ENCODE peak calls at places on chromosome 12, in ten cellular contexts. One of them, this sample, is unnamed.

GRCh38 chr12:119704065-119704747 is 36.3 kb downstream of the PRKAB1 start:
- DNase-seq in AG08395: peak
- DNase-seq in stimulated activated CD8-positive, alpha-beta memory T cell treated with anti-CD3 and anti-CD28 coated beads, Interleukin-4, amount 100 ng/mL, for 1 hour: no peak
- DNase-seq in activated CD4-positive, alpha-beta T cell treated with anti-CD3 and anti-CD28 coated beads, Interleukin-2, amount 50 U/mL, for 1 hour: no peak
- DNase-seq in kidney glomerular epithelial cell: no peak
- DNase-seq in Jurkat, Clone E6-1: no peak
- DNase-seq in T-helper 1 cell: no peak
- DNase-seq in B cell: no peak
- DNase-seq in right lobe of liver: no peak
- DNase-seq in fibroblast of mammary gland: peak
- DNase-seq in this sample: no peak

GRCh38 chr12:128817115-128818015 is 6.4 kb downstream of the SLC15A4 start:
- DNase-seq in AG08395: peak
- DNase-seq in stimulated activated CD8-positive, alpha-beta memory T cell treated with anti-CD3 and anti-CD28 coated beads, Interleukin-4, amount 100 ng/mL, for 1 hour: no peak
- DNase-seq in activated CD4-positive, alpha-beta T cell treated with anti-CD3 and anti-CD28 coated beads, Interleukin-2, amount 50 U/mL, for 1 hour: no peak
- DNase-seq in kidney glomerular epithelial cell: peak
- DNase-seq in Jurkat, Clone E6-1: no peak
- DNase-seq in T-helper 1 cell: no peak
- DNase-seq in B cell: no peak
- DNase-seq in right lobe of liver: peak
- DNase-seq in fibroblast of mammary gland: peak
- DNase-seq in this sample: peak

GRCh38 chr12:49626169-49626835 is 2.9 kb downstream of the PRPF40B start:
- DNase-seq in AG08395: no peak
- DNase-seq in stimulated activated CD8-positive, alpha-beta memory T cell treated with anti-CD3 and anti-CD28 coated beads, Interleukin-4, amount 100 ng/mL, for 1 hour: no peak
- DNase-seq in activated CD4-positive, alpha-beta T cell treated with anti-CD3 and anti-CD28 coated beads, Interleukin-2, amount 50 U/mL, for 1 hour: no peak
- DNase-seq in kidney glomerular epithelial cell: peak
- DNase-seq in Jurkat, Clone E6-1: no peak
- DNase-seq in T-helper 1 cell: no peak
- DNase-seq in B cell: no peak
- DNase-seq in right lobe of liver: no peak
- DNase-seq in fibroblast of mammary gland: peak
- DNase-seq in this sample: no peak

GRCh38 chr12:49260165-49260564 is 4.7 kb upstream of the TUBA1C start:
- DNase-seq in AG08395: no peak
- DNase-seq in stimulated activated CD8-positive, alpha-beta memory T cell treated with anti-CD3 and anti-CD28 coated beads, Interleukin-4, amount 100 ng/mL, for 1 hour: no peak
- DNase-seq in activated CD4-positive, alpha-beta T cell treated with anti-CD3 and anti-CD28 coated beads, Interleukin-2, amount 50 U/mL, for 1 hour: no peak
- DNase-seq in kidney glomerular epithelial cell: peak
- DNase-seq in Jurkat, Clone E6-1: no peak
- DNase-seq in T-helper 1 cell: no peak
- DNase-seq in B cell: no peak
- DNase-seq in right lobe of liver: no peak
- DNase-seq in fibroblast of mammary gland: peak
- DNase-seq in this sample: no peak

GRCh38 chr12:70609739-70610491 is 27.3 kb downstream of the PTPRB start:
- DNase-seq in AG08395: peak
- DNase-seq in stimulated activated CD8-positive, alpha-beta memory T cell treated with anti-CD3 and anti-CD28 coated beads, Interleukin-4, amount 100 ng/mL, for 1 hour: no peak
- DNase-seq in activated CD4-positive, alpha-beta T cell treated with anti-CD3 and anti-CD28 coated beads, Interleukin-2, amount 50 U/mL, for 1 hour: no peak
- DNase-seq in kidney glomerular epithelial cell: no peak
- DNase-seq in Jurkat, Clone E6-1: no peak
- DNase-seq in T-helper 1 cell: no peak
- DNase-seq in B cell: peak
- DNase-seq in right lobe of liver: peak
- DNase-seq in fibroblast of mammary gland: peak
- DNase-seq in this sample: peak

GRCh38 chr12:69570545-69571399 is 14.5 kb upstream of the CCT2 start:
- DNase-seq in AG08395: peak
- DNase-seq in stimulated activated CD8-positive, alpha-beta memory T cell treated with anti-CD3 and anti-CD28 coated beads, Interleukin-4, amount 100 ng/mL, for 1 hour: no peak
- DNase-seq in activated CD4-positive, alpha-beta T cell treated with anti-CD3 and anti-CD28 coated beads, Interleukin-2, amount 50 U/mL, for 1 hour: peak
- DNase-seq in kidney glomerular epithelial cell: peak
- DNase-seq in Jurkat, Clone E6-1: peak
- DNase-seq in T-helper 1 cell: peak
- DNase-seq in B cell: peak
- DNase-seq in right lobe of liver: no peak
- DNase-seq in fibroblast of mammary gland: peak
- DNase-seq in this sample: peak

GRCh38 chr12:89085421-89085820 is 266.9 kb downstream of the DUSP6 start:
- DNase-seq in AG08395: no peak
- DNase-seq in stimulated activated CD8-positive, alpha-beta memory T cell treated with anti-CD3 and anti-CD28 coated beads, Interleukin-4, amount 100 ng/mL, for 1 hour: no peak
- DNase-seq in activated CD4-positive, alpha-beta T cell treated with anti-CD3 and anti-CD28 coated beads, Interleukin-2, amount 50 U/mL, for 1 hour: no peak
- DNase-seq in kidney glomerular epithelial cell: no peak
- DNase-seq in Jurkat, Clone E6-1: no peak
- DNase-seq in T-helper 1 cell: no peak
- DNase-seq in B cell: no peak
- DNase-seq in right lobe of liver: no peak
- DNase-seq in fibroblast of mammary gland: no peak
- DNase-seq in this sample: no peak

GRCh38 chr12:2413999-2414792 is 361.4 kb downstream of the CACNA1C start:
- DNase-seq in AG08395: no peak
- DNase-seq in stimulated activated CD8-positive, alpha-beta memory T cell treated with anti-CD3 and anti-CD28 coated beads, Interleukin-4, amount 100 ng/mL, for 1 hour: no peak
- DNase-seq in activated CD4-positive, alpha-beta T cell treated with anti-CD3 and anti-CD28 coated beads, Interleukin-2, amount 50 U/mL, for 1 hour: no peak
- DNase-seq in kidney glomerular epithelial cell: no peak
- DNase-seq in Jurkat, Clone E6-1: no peak
- DNase-seq in T-helper 1 cell: no peak
- DNase-seq in B cell: no peak
- DNase-seq in right lobe of liver: no peak
- DNase-seq in fibroblast of mammary gland: no peak
- DNase-seq in this sample: no peak

GRCh38 chr12:125024949-125025563 is 31.6 kb downstream of the BRI3BP start:
- DNase-seq in AG08395: no peak
- DNase-seq in stimulated activated CD8-positive, alpha-beta memory T cell treated with anti-CD3 and anti-CD28 coated beads, Interleukin-4, amount 100 ng/mL, for 1 hour: no peak
- DNase-seq in activated CD4-positive, alpha-beta T cell treated with anti-CD3 and anti-CD28 coated beads, Interleukin-2, amount 50 U/mL, for 1 hour: no peak
- DNase-seq in kidney glomerular epithelial cell: no peak
- DNase-seq in Jurkat, Clone E6-1: no peak
- DNase-seq in T-helper 1 cell: no peak
- DNase-seq in B cell: no peak
- DNase-seq in right lobe of liver: no peak
- DNase-seq in fibroblast of mammary gland: no peak
- DNase-seq in this sample: no peak

GRCh38 chr12:96864335-96864734 is 42.7 kb upstream of the NEDD1 start:
- DNase-seq in AG08395: no peak
- DNase-seq in stimulated activated CD8-positive, alpha-beta memory T cell treated with anti-CD3 and anti-CD28 coated beads, Interleukin-4, amount 100 ng/mL, for 1 hour: no peak
- DNase-seq in activated CD4-positive, alpha-beta T cell treated with anti-CD3 and anti-CD28 coated beads, Interleukin-2, amount 50 U/mL, for 1 hour: no peak
- DNase-seq in kidney glomerular epithelial cell: no peak
- DNase-seq in Jurkat, Clone E6-1: no peak
- DNase-seq in T-helper 1 cell: no peak
- DNase-seq in B cell: no peak
- DNase-seq in right lobe of liver: no peak
- DNase-seq in fibroblast of mammary gland: no peak
- DNase-seq in this sample: no peak

GRCh38 chr12:66237505-66238175 is 48.6 kb downstream of the IRAK3 start:
- DNase-seq in AG08395: no peak
- DNase-seq in stimulated activated CD8-positive, alpha-beta memory T cell treated with anti-CD3 and anti-CD28 coated beads, Interleukin-4, amount 100 ng/mL, for 1 hour: no peak
- DNase-seq in activated CD4-positive, alpha-beta T cell treated with anti-CD3 and anti-CD28 coated beads, Interleukin-2, amount 50 U/mL, for 1 hour: no peak
- DNase-seq in kidney glomerular epithelial cell: no peak
- DNase-seq in Jurkat, Clone E6-1: no peak
- DNase-seq in T-helper 1 cell: no peak
- DNase-seq in B cell: no peak
- DNase-seq in right lobe of liver: no peak
- DNase-seq in fibroblast of mammary gland: no peak
- DNase-seq in this sample: no peak

GRCh38 chr12:87676726-87677125 is 352.5 kb downstream of the C12orf50 start:
- DNase-seq in AG08395: no peak
- DNase-seq in stimulated activated CD8-positive, alpha-beta memory T cell treated with anti-CD3 and anti-CD28 coated beads, Interleukin-4, amount 100 ng/mL, for 1 hour: no peak
- DNase-seq in activated CD4-positive, alpha-beta T cell treated with anti-CD3 and anti-CD28 coated beads, Interleukin-2, amount 50 U/mL, for 1 hour: no peak
- DNase-seq in kidney glomerular epithelial cell: no peak
- DNase-seq in Jurkat, Clone E6-1: no peak
- DNase-seq in T-helper 1 cell: no peak
- DNase-seq in B cell: no peak
- DNase-seq in right lobe of liver: no peak
- DNase-seq in fibroblast of mammary gland: peak
- DNase-seq in this sample: no peak

GRCh38 chr12:129687731-129688130 is 216.1 kb downstream of the TMEM132D start:
- DNase-seq in AG08395: no peak
- DNase-seq in stimulated activated CD8-positive, alpha-beta memory T cell treated with anti-CD3 and anti-CD28 coated beads, Interleukin-4, amount 100 ng/mL, for 1 hour: no peak
- DNase-seq in activated CD4-positive, alpha-beta T cell treated with anti-CD3 and anti-CD28 coated beads, Interleukin-2, amount 50 U/mL, for 1 hour: no peak
- DNase-seq in kidney glomerular epithelial cell: no peak
- DNase-seq in Jurkat, Clone E6-1: no peak
- DNase-seq in T-helper 1 cell: no peak
- DNase-seq in B cell: no peak
- DNase-seq in right lobe of liver: no peak
- DNase-seq in fibroblast of mammary gland: no peak
- DNase-seq in this sample: no peak

GRCh38 chr12:1947081-1947480 is 28.6 kb upstream of the CACNA2D4 start:
- DNase-seq in AG08395: peak
- DNase-seq in stimulated activated CD8-positive, alpha-beta memory T cell treated with anti-CD3 and anti-CD28 coated beads, Interleukin-4, amount 100 ng/mL, for 1 hour: no peak
- DNase-seq in activated CD4-positive, alpha-beta T cell treated with anti-CD3 and anti-CD28 coated beads, Interleukin-2, amount 50 U/mL, for 1 hour: no peak
- DNase-seq in kidney glomerular epithelial cell: no peak
- DNase-seq in Jurkat, Clone E6-1: no peak
- DNase-seq in T-helper 1 cell: no peak
- DNase-seq in B cell: no peak
- DNase-seq in right lobe of liver: no peak
- DNase-seq in fibroblast of mammary gland: peak
- DNase-seq in this sample: no peak

GRCh38 chr12:16914853-16915252 is 308.9 kb upstream of the LMO3 start:
- DNase-seq in AG08395: no peak
- DNase-seq in stimulated activated CD8-positive, alpha-beta memory T cell treated with anti-CD3 and anti-CD28 coated beads, Interleukin-4, amount 100 ng/mL, for 1 hour: no peak
- DNase-seq in activated CD4-positive, alpha-beta T cell treated with anti-CD3 and anti-CD28 coated beads, Interleukin-2, amount 50 U/mL, for 1 hour: no peak
- DNase-seq in kidney glomerular epithelial cell: no peak
- DNase-seq in Jurkat, Clone E6-1: no peak
- DNase-seq in T-helper 1 cell: no peak
- DNase-seq in B cell: no peak
- DNase-seq in right lobe of liver: no peak
- DNase-seq in fibroblast of mammary gland: no peak
- DNase-seq in this sample: no peak

GRCh38 chr12:6329693-6330045 is 12.2 kb downstream of the TNFRSF1A start:
- DNase-seq in AG08395: no peak
- DNase-seq in stimulated activated CD8-positive, alpha-beta memory T cell treated with anti-CD3 and anti-CD28 coated beads, Interleukin-4, amount 100 ng/mL, for 1 hour: no peak
- DNase-seq in activated CD4-positive, alpha-beta T cell treated with anti-CD3 and anti-CD28 coated beads, Interleukin-2, amount 50 U/mL, for 1 hour: no peak
- DNase-seq in kidney glomerular epithelial cell: no peak
- DNase-seq in Jurkat, Clone E6-1: no peak
- DNase-seq in T-helper 1 cell: no peak
- DNase-seq in B cell: peak
- DNase-seq in right lobe of liver: peak
- DNase-seq in fibroblast of mammary gland: no peak
- DNase-seq in this sample: no peak

GRCh38 chr12:75481774-75482173 is 1.2 kb downstream of the GLIPR1 start:
- DNase-seq in AG08395: peak
- DNase-seq in stimulated activated CD8-positive, alpha-beta memory T cell treated with anti-CD3 and anti-CD28 coated beads, Interleukin-4, amount 100 ng/mL, for 1 hour: no peak
- DNase-seq in activated CD4-positive, alpha-beta T cell treated with anti-CD3 and anti-CD28 coated beads, Interleukin-2, amount 50 U/mL, for 1 hour: no peak
- DNase-seq in kidney glomerular epithelial cell: no peak
- DNase-seq in Jurkat, Clone E6-1: no peak
- DNase-seq in T-helper 1 cell: no peak
- DNase-seq in B cell: no peak
- DNase-seq in right lobe of liver: no peak
- DNase-seq in fibroblast of mammary gland: peak
- DNase-seq in this sample: no peak

GRCh38 chr12:92860521-92860920 is 68.6 kb downstream of the EEA1 start:
- DNase-seq in AG08395: no peak
- DNase-seq in stimulated activated CD8-positive, alpha-beta memory T cell treated with anti-CD3 and anti-CD28 coated beads, Interleukin-4, amount 100 ng/mL, for 1 hour: no peak
- DNase-seq in activated CD4-positive, alpha-beta T cell treated with anti-CD3 and anti-CD28 coated beads, Interleukin-2, amount 50 U/mL, for 1 hour: no peak
- DNase-seq in kidney glomerular epithelial cell: no peak
- DNase-seq in Jurkat, Clone E6-1: no peak
- DNase-seq in T-helper 1 cell: no peak
- DNase-seq in B cell: no peak
- DNase-seq in right lobe of liver: no peak
- DNase-seq in fibroblast of mammary gland: no peak
- DNase-seq in this sample: no peak

GRCh38 chr12:104859144-104859543 is 98.9 kb downstream of the SLC41A2 start:
- DNase-seq in AG08395: peak
- DNase-seq in stimulated activated CD8-positive, alpha-beta memory T cell treated with anti-CD3 and anti-CD28 coated beads, Interleukin-4, amount 100 ng/mL, for 1 hour: no peak
- DNase-seq in activated CD4-positive, alpha-beta T cell treated with anti-CD3 and anti-CD28 coated beads, Interleukin-2, amount 50 U/mL, for 1 hour: no peak
- DNase-seq in kidney glomerular epithelial cell: peak
- DNase-seq in Jurkat, Clone E6-1: no peak
- DNase-seq in T-helper 1 cell: no peak
- DNase-seq in B cell: no peak
- DNase-seq in right lobe of liver: no peak
- DNase-seq in fibroblast of mammary gland: peak
- DNase-seq in this sample: no peak

GRCh38 chr12:40375076-40375475 is 150.3 kb downstream of the LRRK2 start:
- DNase-seq in AG08395: no peak
- DNase-seq in stimulated activated CD8-positive, alpha-beta memory T cell treated with anti-CD3 and anti-CD28 coated beads, Interleukin-4, amount 100 ng/mL, for 1 hour: no peak
- DNase-seq in activated CD4-positive, alpha-beta T cell treated with anti-CD3 and anti-CD28 coated beads, Interleukin-2, amount 50 U/mL, for 1 hour: no peak
- DNase-seq in kidney glomerular epithelial cell: no peak
- DNase-seq in Jurkat, Clone E6-1: peak
- DNase-seq in T-helper 1 cell: no peak
- DNase-seq in B cell: no peak
- DNase-seq in right lobe of liver: no peak
- DNase-seq in fibroblast of mammary gland: peak
- DNase-seq in this sample: no peak

GRCh38 chr12:99598785-99599184 is 48.8 kb upstream of the GARIN6 start:
- DNase-seq in AG08395: no peak
- DNase-seq in stimulated activated CD8-positive, alpha-beta memory T cell treated with anti-CD3 and anti-CD28 coated beads, Interleukin-4, amount 100 ng/mL, for 1 hour: no peak
- DNase-seq in activated CD4-positive, alpha-beta T cell treated with anti-CD3 and anti-CD28 coated beads, Interleukin-2, amount 50 U/mL, for 1 hour: no peak
- DNase-seq in kidney glomerular epithelial cell: no peak
- DNase-seq in Jurkat, Clone E6-1: no peak
- DNase-seq in T-helper 1 cell: no peak
- DNase-seq in B cell: no peak
- DNase-seq in right lobe of liver: no peak
- DNase-seq in fibroblast of mammary gland: no peak
- DNase-seq in this sample: no peak

GRCh38 chr12:62123721-62124203 is 136.4 kb upstream of the USP15 start:
- DNase-seq in AG08395: peak
- DNase-seq in stimulated activated CD8-positive, alpha-beta memory T cell treated with anti-CD3 and anti-CD28 coated beads, Interleukin-4, amount 100 ng/mL, for 1 hour: no peak
- DNase-seq in activated CD4-positive, alpha-beta T cell treated with anti-CD3 and anti-CD28 coated beads, Interleukin-2, amount 50 U/mL, for 1 hour: peak
- DNase-seq in kidney glomerular epithelial cell: peak
- DNase-seq in Jurkat, Clone E6-1: peak
- DNase-seq in T-helper 1 cell: no peak
- DNase-seq in B cell: no peak
- DNase-seq in right lobe of liver: no peak
- DNase-seq in fibroblast of mammary gland: peak
- DNase-seq in this sample: peak